ENCODE peak calls at places on chromosomes 11 and 22, in four cellular contexts. G is OCI-LY7, L is H1, A is right cardiac atrium. S is an unnamed sample. For H3K4me1, the result is how much of the 10 kb centered on the place peaks cover.

GRCh38 chr11:17352925-17353227 is 1.3 kb downstream of the NCR3LG1 start:
- DNase-seq in G (peak), L (peak), A (peak), S (peak)

GRCh38 chr11:45607995-45608394 is 57.4 kb downstream of the CHST1 start:
- DNase-seq in G (no peak), L (peak), A (no peak), S (peak)

GRCh38 chr11:78425436-78425835 is 7.8 kb upstream of the GAB2 start:
- DNase-seq in G (no peak), L (no peak), A (no peak), S (no peak)

GRCh38 chr11:108970221-108970991 is 305.5 kb downstream of the DDX10 start:
- DNase-seq in G (no peak), L (no peak), A (no peak), S (no peak)

GRCh38 chr22:46214616-46215015 is 35.5 kb downstream of the CDPF1 start:
- DNase-seq in G (no peak), L (no peak), A (no peak), S (no peak)

GRCh38 chr11:65498042-65498726 is 661 bp upstream of the MALAT1 start:
- DNase-seq in G (peak), L (peak), A (peak), S (no peak)

GRCh38 chr11:94732617-94733292 is 35.4 kb upstream of the AMOTL1 start:
- DNase-seq in G (no peak), L (no peak), A (peak), S (peak)

GRCh38 chr11:95450547-95451123 is 219.6 kb upstream of the SESN3 start:
- DNase-seq in G (no peak), L (no peak), A (no peak), S (no peak)

GRCh38 chr11:115199501-115199900 is 304.7 kb downstream of the CADM1 start:
- DNase-seq in G (no peak), L (no peak), A (no peak), S (no peak)

GRCh38 chr11:44377914-44378321 is 68.0 kb upstream of the ALX4 start:
- DNase-seq in G (no peak), L (no peak), A (no peak), S (no peak)

GRCh38 chr22:22697377-22698120 is 53.1 kb downstream of the GGTLC2 start:
- DNase-seq in G (no peak), L (no peak), A (peak), S (no peak)

GRCh38 chr11:128373011-128373410 is 214.3 kb downstream of the ETS1 start:
- DNase-seq in G (no peak), L (no peak), A (no peak), S (no peak)

GRCh38 chr11:94593030-94593429 is 25.9 kb downstream of the PIWIL4 start:
- DNase-seq in G (no peak), L (no peak), A (no peak), S (no peak)

GRCh38 chr11:116118138-116118470 is 613.9 kb upstream of the CADM1 start:
- DNase-seq in G (no peak), L (peak), A (no peak), S (no peak)

GRCh38 chr11:110003426-110003825 is 89.8 kb upstream of the ZC3H12C start:
- DNase-seq in G (no peak), L (no peak), A (no peak), S (no peak)

GRCh38 chr11:124970925-124971324 is 16.9 kb downstream of the CCDC15 start:
- DNase-seq in G (no peak), L (no peak), A (no peak), S (no peak)

GRCh38 chr11:60985991-60986915 is 14.8 kb downstream of the CD6 start:
- DNase-seq in G (peak), L (no peak), A (no peak), S (no peak)

GRCh38 chr11:82895437-82896091 is 4.7 kb downstream of the PRCP start:
- DNase-seq in G (peak), L (no peak), A (no peak), S (no peak)

GRCh38 chr11:96055706-96056387 is 131.9 kb upstream of the MTMR2 start:
- DNase-seq in G (no peak), L (no peak), A (no peak), S (no peak)

GRCh38 chr11:75369846-75370245 is 18.4 kb upstream of the ARRB1 start:
- DNase-seq in G (no peak), L (no peak), A (no peak), S (no peak)

GRCh38 chr11:96306933-96307747 is 35.9 kb downstream of the MAML2 start:
- DNase-seq in G (no peak), L (no peak), A (peak), S (peak)

GRCh38 chr11:12886508-12886907 is 122.6 kb upstream of the RASSF10 start:
- DNase-seq in G (no peak), L (no peak), A (no peak), S (no peak)

GRCh38 chr11:12888525-12889158 is 120.5 kb upstream of the RASSF10 start:
- DNase-seq in G (peak), L (peak), A (peak), S (peak)

GRCh38 chr11:12882670-12883069 is 126.4 kb upstream of the RASSF10 start:
- DNase-seq in G (no peak), L (no peak), A (no peak), S (no peak)

GRCh38 chr11:12884751-12885318 is 124.3 kb upstream of the RASSF10 start:
- DNase-seq in G (no peak), L (no peak), A (no peak), S (no peak)

DNA sequence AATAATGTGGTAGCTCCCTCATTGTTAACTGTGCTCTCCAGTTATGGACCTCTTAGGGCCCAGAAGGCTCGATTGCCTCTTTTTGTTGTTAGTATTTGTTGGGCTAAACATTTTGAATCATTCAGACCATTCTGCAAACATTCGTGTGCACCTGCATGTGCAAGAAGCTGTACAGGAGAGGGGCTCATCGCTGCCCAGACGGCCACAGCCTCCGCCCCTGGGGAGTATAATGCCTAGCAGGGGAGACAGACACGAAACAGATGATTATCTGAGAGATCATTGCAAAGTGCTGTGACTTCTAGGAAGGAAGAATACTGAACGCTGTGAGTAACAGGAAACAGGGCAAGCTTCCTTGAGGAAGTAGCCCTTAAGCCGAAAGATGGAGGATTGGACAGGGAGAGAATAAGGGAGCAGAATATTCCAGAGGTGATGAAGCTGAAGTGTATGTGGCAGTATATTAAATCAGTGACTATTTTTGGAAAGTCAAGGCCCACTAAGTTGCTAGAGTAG is 123.3 kb upstream of the RASSF10 start:
- DNase-seq in G (no peak), L (no peak), A (no peak), S (no peak)
- H3K4me1 ChIP-seq in G (under half), L (under half), A (under half), S (under half)

GRCh38 chr11:76770642-76771445 is 12.3 kb upstream of the TSKU start:
- DNase-seq in G (no peak), L (no peak), A (no peak), S (no peak)

GRCh38 chr11:76771446-76772099 is 11.6 kb upstream of the TSKU start:
- DNase-seq in G (no peak), L (no peak), A (no peak), S (no peak)

GRCh38 chr11:76768091-76769047 is 14.8 kb upstream of the TSKU start:
- DNase-seq in G (no peak), L (no peak), A (peak), S (peak)

GRCh38 chr11:76769071-76769560 is 14.0 kb upstream of the TSKU start:
- DNase-seq in G (no peak), L (no peak), A (no peak), S (no peak)

GRCh38 chr11:76769645-76770586 is 13.2 kb upstream of the TSKU start:
- DNase-seq in G (no peak), L (no peak), A (no peak), S (no peak)
- H3K27ac ChIP-seq in G (no peak), L (no peak), A (peak), S (peak)

GRCh38 chr11:72740562-72741428 is 11.4 kb downstream of the ARAP1 start:
- DNase-seq in G (no peak), L (no peak), A (peak), S (no peak)
- H3K4me1 ChIP-seq in G (half or more), L (under half), A (under half), S (half or more)

GRCh38 chr11:35302388-35302787 is 117.0 kb downstream of the SLC1A2 start:
- DNase-seq in G (no peak), L (no peak), A (no peak), S (no peak)
- H3K27ac ChIP-seq in G (no peak), L (no peak), A (no peak), S (no peak)

GRCh38 chr11:112273066-112273465 is 12.4 kb upstream of the PLET1 start:
- DNase-seq in G (no peak), L (no peak), A (no peak), S (no peak)
- H3K4me1 ChIP-seq in G (under half), L (under half), A (under half), S (under half)

GRCh38 chr11:118223992-118224391 is 819 bp downstream of the JAML start:
- DNase-seq in G (no peak), L (no peak), A (no peak), S (no peak)
- H3K27ac ChIP-seq in G (no peak), L (no peak), A (no peak), S (peak)

GRCh38 chr11:111718436-111719325 is 47.5 kb downstream of the PPP2R1B start:
- DNase-seq in G (no peak), L (no peak), A (no peak), S (no peak)
- H3K4me1 ChIP-seq in G (under half), L (under half), A (under half), S (under half)

GRCh38 chr11:57791321-57792059 is 29.9 kb downstream of the CTNND1 start:
- DNase-seq in G (no peak), L (no peak), A (peak), S (no peak)

GRCh38 chr11:57786436-57786835 is 24.8 kb downstream of the CTNND1 start:
- DNase-seq in G (no peak), L (no peak), A (no peak), S (no peak)

GRCh38 chr11:57785072-57785471 is 23.5 kb downstream of the CTNND1 start:
- DNase-seq in G (no peak), L (no peak), A (no peak), S (no peak)

GRCh38 chr11:57787205-57787604 is 25.6 kb downstream of the CTNND1 start:
- DNase-seq in G (no peak), L (no peak), A (no peak), S (no peak)

GRCh38 chr11:57787920-57788716 is 26.5 kb downstream of the CTNND1 start:
- DNase-seq in G (no peak), L (no peak), A (no peak), S (no peak)
- H3K27ac ChIP-seq in G (no peak), L (no peak), A (peak), S (peak)